ENCODE peak calls at places on chromosomes 13 and 19, in nine cellular contexts. C is Caco-2, Q is lower lobe of right lung, P is fibroblast of the aortic adventitia, H is WTC11, E is endothelial cell, K is spleen, W is body of pancreas, Z is mammary epithelial cell. V is an unnamed sample.

GRCh38 chr19:46218160-46218559 is 11.4 kb upstream of the IGFL1 start:
- DNase-seq in Z (peak; percentile 59), H (peak; percentile 81), W (peak; percentile 33), E (peak; percentile 59), Q (no peak), P (peak; percentile 32), C (peak; percentile 68), K (no peak), V (peak; percentile 86)

GRCh38 chr19:9945319-9945966 is 9.1 kb upstream of the OLFM2 start:
- DNase-seq in H (peak; percentile 36), K (no peak), Q (peak; percentile 52), P (peak; percentile 99), E (no peak), C (no peak), Z (peak; percentile 72), W (peak; percentile 53), V (peak; percentile 56)

GRCh38 chr19:13118424-13119193 is 545 bp downstream of the NACC1 start:
- DNase-seq in Z (peak; percentile 42), W (peak; percentile 50), K (peak; percentile 91), Q (peak; percentile 81), H (peak; percentile 96), C (peak; percentile 69), E (peak; percentile 58), P (no peak), V (peak; percentile 84)

GRCh38 chr13:80338781-80339577 is 1.9 kb downstream of the SPRY2 start:
- DNase-seq in Z (peak; percentile 71), E (peak; percentile 61), P (peak; percentile 93), K (peak; percentile 89), W (peak; percentile 78), Q (peak; percentile 86), H (peak; percentile 72), C (peak; percentile 81), V (peak; percentile 79)

GRCh38 chr19:58572818-58573657 is at the start of gene MZF1:
- DNase-seq in Q (peak; percentile 100), E (peak; percentile 98), H (peak; percentile 99), Z (peak; percentile 100), K (peak; percentile 100), P (peak; percentile 100), C (peak; percentile 99), W (peak; percentile 99), V (peak; percentile 99)

GRCh38 chr13:45209229-45209628 is 8.4 kb upstream of the KCTD4 start:
- DNase-seq in W (no peak), P (peak; percentile 67), H (no peak), C (no peak), Q (no peak), K (no peak), E (no peak), Z (peak; percentile 76), V (no peak)

GRCh38 chr19:623974-624373 is 9.4 kb downstream of the POLRMT start:
- DNase-seq in E (no peak), W (no peak), K (no peak), P (peak; percentile 24), Z (no peak), C (no peak), Q (no peak), H (no peak), V (no peak)

GRCh38 chr13:24127116-24127631 is 33.3 kb upstream of the SPATA13 start:
- DNase-seq in Z (no peak), P (no peak), W (no peak), Q (no peak), K (no peak), H (no peak), E (no peak), C (peak; percentile 79), V (no peak)

GRCh38 chr19:54551950-54552912 is 21.4 kb upstream of the LILRA2 start:
- DNase-seq in E (no peak), K (no peak), Z (no peak), P (no peak), Q (peak; percentile 55), H (no peak), C (no peak), W (no peak), V (no peak)

GRCh38 chr13:21342699-21343442 is 116.2 kb downstream of the ZDHHC20 start:
- DNase-seq in H (no peak), W (no peak), Z (no peak), Q (no peak), P (no peak), C (no peak), E (no peak), K (no peak), V (no peak)

GRCh38 chr13:21336609-21337008 is 122.5 kb downstream of the ZDHHC20 start:
- DNase-seq in W (no peak), E (no peak), Q (no peak), P (no peak), K (no peak), H (no peak), C (no peak), Z (no peak), V (no peak)

GRCh38 chr13:21338651-21339278 is 120.3 kb downstream of the ZDHHC20 start:
- DNase-seq in W (no peak), H (no peak), E (no peak), K (no peak), Q (no peak), P (no peak), Z (no peak), C (no peak), V (no peak)

GRCh38 chr13:21341637-21342422 is 117.3 kb downstream of the ZDHHC20 start:
- DNase-seq in P (no peak), E (no peak), K (no peak), H (no peak), Q (no peak), W (no peak), C (no peak), Z (no peak), V (no peak)

DNA sequence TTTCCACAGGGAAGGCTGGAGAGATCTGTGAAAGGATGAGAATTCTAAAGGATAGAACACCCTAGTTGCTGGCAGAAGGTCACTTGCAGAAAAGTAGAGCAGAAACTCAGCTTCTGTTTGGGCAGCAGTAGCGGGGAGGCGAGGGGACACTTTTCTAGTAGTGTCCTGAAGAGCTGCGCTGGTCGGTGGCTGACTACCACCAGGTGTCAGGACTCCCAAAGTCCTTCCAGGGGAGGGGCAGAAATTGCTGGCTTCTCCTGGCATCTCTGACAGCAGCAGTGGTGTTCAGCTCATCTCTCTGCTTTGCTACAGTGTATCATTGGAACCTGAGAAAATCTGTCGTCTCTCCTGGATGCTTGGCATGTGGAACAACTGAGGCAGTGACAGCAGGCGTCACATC is 120.9 kb downstream of the ZDHHC20 start:
- DNase-seq in K (no peak), W (no peak), P (no peak), E (no peak), Q (no peak), H (no peak), C (peak; percentile 54), Z (no peak), V (no peak)
- TF ChIP-seq CTCF in K (no peak), W (no peak), P (no peak), E (no peak), Q (no peak), H (no peak), C (peak; percentile 28), Z (no peak), V (no peak)

DNA sequence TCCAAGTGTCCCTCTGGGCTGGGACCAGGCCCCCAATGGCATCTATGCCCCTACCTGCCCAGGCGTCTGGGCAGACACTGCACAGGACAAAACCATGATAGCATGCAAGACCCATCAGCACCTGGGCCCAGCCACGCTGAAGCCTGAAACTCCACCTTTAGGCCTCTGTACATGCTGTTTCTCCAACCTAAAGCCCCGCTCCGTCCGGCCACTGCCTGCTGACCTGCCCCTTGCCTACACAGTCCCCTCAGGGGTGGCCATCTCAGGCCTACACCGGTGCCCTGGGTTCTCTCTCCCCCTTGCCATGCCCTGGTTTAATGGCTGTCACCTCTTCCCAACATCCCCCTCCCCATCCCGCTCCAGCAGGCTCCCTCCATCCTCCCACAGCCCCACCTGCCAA is 15.3 kb downstream of the GJA3 start:
- DNase-seq in E (no peak), W (no peak), K (no peak), Z (no peak), C (no peak), P (no peak), H (no peak), Q (no peak), V (no peak)
- TF ChIP-seq CTCF in E (no peak), W (no peak), K (no peak), Z (no peak), C (no peak), P (no peak), H (no peak), Q (no peak), V (no peak)

GRCh38 chr13:112907286-112907685 is 61.7 kb upstream of the MCF2L start:
- DNase-seq in Q (no peak), H (no peak), C (no peak), E (no peak), K (no peak), W (no peak), P (no peak), Z (no peak), V (no peak)
- TF ChIP-seq CTCF in Q (no peak), H (no peak), C (no peak), E (no peak), K (no peak), W (no peak), P (no peak), Z (no peak), V (no peak)

DNA sequence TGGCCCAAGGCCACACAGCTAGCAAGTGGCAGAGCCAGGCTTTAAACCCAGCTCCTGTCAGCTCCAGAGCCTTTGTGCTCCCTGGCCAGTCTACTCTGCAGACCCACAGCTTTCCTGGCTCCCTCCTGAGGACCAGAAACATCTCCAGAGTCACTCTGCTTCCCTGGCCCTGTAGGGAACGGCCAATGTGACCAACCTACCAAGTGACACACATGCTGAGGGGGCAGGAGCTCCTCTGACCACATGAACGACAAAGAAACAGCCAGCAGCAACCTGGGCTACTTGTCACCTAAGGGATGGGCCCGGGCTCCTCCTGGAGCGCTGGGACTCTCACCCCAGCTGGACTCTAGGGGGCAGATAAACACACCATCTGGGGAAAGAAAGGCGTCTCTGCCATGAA is 19.3 kb downstream of the PEG3 start:
- DNase-seq in C (no peak), K (no peak), Q (no peak), E (no peak), Z (no peak), H (no peak), W (no peak), P (no peak), V (no peak)
- TF ChIP-seq CTCF in C (no peak), K (no peak), Q (no peak), E (no peak), Z (no peak), H (no peak), W (no peak), P (no peak), V (no peak)

V was measured in nephron progenitor cell.